ENCODE peak calls at places on chromosome 19, in eight cellular contexts. One of them, this sample, is unnamed.

GRCh38 chr19:38394488-38394887 is 6.0 kb downstream of the SPRED3 start:
- DNase-seq in A549: no peak
- DNase-seq in Peyer's patch: peak
- DNase-seq in non-pigmented ciliary epithelial cell: no peak
- DNase-seq in amygdala: no peak
- DNase-seq in anterior cingulate cortex: no peak
- DNase-seq in nucleus accumbens: no peak
- DNase-seq in fibroblast of the conjunctiva: no peak
- DNase-seq in this sample: no peak

GRCh38 chr19:19280561-19280960 is 7.5 kb upstream of the TM6SF2 start:
- DNase-seq in A549: no peak
- DNase-seq in Peyer's patch: no peak
- DNase-seq in non-pigmented ciliary epithelial cell: no peak
- DNase-seq in amygdala: no peak
- DNase-seq in anterior cingulate cortex: peak
- DNase-seq in nucleus accumbens: no peak
- DNase-seq in fibroblast of the conjunctiva: peak
- DNase-seq in this sample: no peak

GRCh38 chr19:15161028-15161984 is 39.5 kb downstream of the NOTCH3 start:
- DNase-seq in A549: peak
- DNase-seq in Peyer's patch: no peak
- DNase-seq in non-pigmented ciliary epithelial cell: no peak
- DNase-seq in amygdala: no peak
- DNase-seq in anterior cingulate cortex: no peak
- DNase-seq in nucleus accumbens: no peak
- DNase-seq in fibroblast of the conjunctiva: no peak
- DNase-seq in this sample: no peak

GRCh38 chr19:21566073-21566472 is 60.7 kb downstream of the ZNF429 start:
- DNase-seq in A549: no peak
- DNase-seq in Peyer's patch: no peak
- DNase-seq in non-pigmented ciliary epithelial cell: no peak
- DNase-seq in amygdala: no peak
- DNase-seq in anterior cingulate cortex: no peak
- DNase-seq in nucleus accumbens: no peak
- DNase-seq in fibroblast of the conjunctiva: no peak
- DNase-seq in this sample: no peak

GRCh38 chr19:9914315-9915207 is 21.8 kb downstream of the OLFM2 start:
- DNase-seq in A549: peak
- DNase-seq in Peyer's patch: peak
- DNase-seq in non-pigmented ciliary epithelial cell: no peak
- DNase-seq in amygdala: no peak
- DNase-seq in anterior cingulate cortex: no peak
- DNase-seq in nucleus accumbens: no peak
- DNase-seq in fibroblast of the conjunctiva: peak
- DNase-seq in this sample: no peak

GRCh38 chr19:57566396-57567256 is 7.0 kb upstream of the ZNF550 start:
- DNase-seq in A549: no peak
- DNase-seq in Peyer's patch: no peak
- DNase-seq in non-pigmented ciliary epithelial cell: no peak
- DNase-seq in amygdala: no peak
- DNase-seq in anterior cingulate cortex: no peak
- DNase-seq in nucleus accumbens: no peak
- DNase-seq in fibroblast of the conjunctiva: no peak
- DNase-seq in this sample: no peak

GRCh38 chr19:37928527-37929286 is 21.7 kb downstream of the SIPA1L3 start:
- DNase-seq in A549: peak
- DNase-seq in Peyer's patch: no peak
- DNase-seq in non-pigmented ciliary epithelial cell: no peak
- DNase-seq in amygdala: no peak
- DNase-seq in anterior cingulate cortex: no peak
- DNase-seq in nucleus accumbens: no peak
- DNase-seq in fibroblast of the conjunctiva: no peak
- DNase-seq in this sample: no peak

GRCh38 chr19:42250666-42251531 is 4.0 kb downstream of the ERF start:
- DNase-seq in A549: no peak
- DNase-seq in Peyer's patch: no peak
- DNase-seq in non-pigmented ciliary epithelial cell: no peak
- DNase-seq in amygdala: peak
- DNase-seq in anterior cingulate cortex: peak
- DNase-seq in nucleus accumbens: peak
- DNase-seq in fibroblast of the conjunctiva: no peak
- DNase-seq in this sample: no peak

GRCh38 chr19:47377801-47378200 is 28.7 kb downstream of the DHX34 start:
- DNase-seq in A549: no peak
- DNase-seq in Peyer's patch: no peak
- DNase-seq in non-pigmented ciliary epithelial cell: no peak
- DNase-seq in amygdala: no peak
- DNase-seq in anterior cingulate cortex: no peak
- DNase-seq in nucleus accumbens: no peak
- DNase-seq in fibroblast of the conjunctiva: no peak
- DNase-seq in this sample: no peak

GRCh38 chr19:3849092-3849491 is 19.7 kb downstream of the ZFR2 start:
- DNase-seq in A549: no peak
- DNase-seq in Peyer's patch: no peak
- DNase-seq in non-pigmented ciliary epithelial cell: no peak
- DNase-seq in amygdala: no peak
- DNase-seq in anterior cingulate cortex: no peak
- DNase-seq in nucleus accumbens: no peak
- DNase-seq in fibroblast of the conjunctiva: no peak
- DNase-seq in this sample: no peak

This sample was measured in Panc1.